ENCODE peak calls at places on chromosomes 7 and 10, in seven cellular contexts. M is GM12878, F is H1, G is K562, E is GM12891, U is GM12892, C is HepG2. Y is an unnamed sample.

GRCh38 chr7:120033114-120033513 is 239.9 kb upstream of the KCND2 start:
- DNase-seq in M (no peak), F (no peak), G (no peak), E (no peak), U (no peak), C (no peak), Y (no peak)

GRCh38 chr7:42677751-42678231 is 234.1 kb downstream of the C7orf25 start:
- DNase-seq in M (no peak), F (no peak), G (no peak), E (no peak), U (no peak), C (no peak), Y (no peak)

GRCh38 chr7:47453093-47454056 is 128.5 kb downstream of the TNS3 start:
- DNase-seq in M (no peak), F (no peak), G (no peak), E (no peak), U (no peak), C (no peak), Y (no peak)

GRCh38 chr10:33337335-33337854 is 2.9 kb upstream of the NRP1 start:
- DNase-seq in M (no peak), F (no peak), G (no peak), E (no peak), U (no peak), C (no peak), Y (no peak)

GRCh38 chr10:11528286-11528685 is 83.2 kb downstream of the USP6NL start:
- DNase-seq in M (no peak), F (no peak), G (no peak), E (no peak), U (no peak), C (no peak), Y (no peak)

GRCh38 chr7:83579740-83580139 is 69.2 kb downstream of the SEMA3E start:
- DNase-seq in M (no peak), F (no peak), G (no peak), E (no peak), U (no peak), C (no peak), Y (no peak)

GRCh38 chr10:59970396-59971368 is 64.3 kb upstream of the CCDC6 start:
- DNase-seq in M (no peak), F (no peak), G (no peak), E (peak; percentile 10), U (no peak), C (no peak), Y (no peak)

GRCh38 chr7:30863694-30864011 is 48.0 kb upstream of the AQP1 start:
- DNase-seq in M (no peak), F (no peak), G (no peak), E (no peak), U (no peak), C (no peak), Y (no peak)

GRCh38 chr10:17943033-17943745 is 8.5 kb upstream of the SLC39A12 start:
- DNase-seq in M (no peak), F (no peak), G (no peak), E (no peak), U (no peak), C (no peak), Y (no peak)

GRCh38 chr7:98224701-98225181 is 13.5 kb downstream of the BHLHA15 start:
- DNase-seq in M (no peak), F (no peak), G (no peak), E (no peak), U (no peak), C (no peak), Y (no peak)

GRCh38 chr7:5636446-5636835 is 145.0 kb downstream of the RNF216 start:
- DNase-seq in M (no peak), F (no peak), G (no peak), E (no peak), U (no peak), C (peak; percentile 32), Y (no peak)

GRCh38 chr7:127935847-127936376 is 95.3 kb downstream of the LRRC4 start:
- DNase-seq in M (no peak), F (no peak), G (no peak), E (no peak), U (no peak), C (no peak), Y (no peak)

GRCh38 chr7:13827716-13828115 is 161.8 kb downstream of the ETV1 start:
- DNase-seq in M (no peak), F (no peak), G (no peak), E (no peak), U (no peak), C (no peak), Y (no peak)

GRCh38 chr10:60380781-60381180 is 8.9 kb downstream of the ANK3 start:
- DNase-seq in M (no peak), F (no peak), G (no peak), E (no peak), U (no peak), C (no peak), Y (no peak)

GRCh38 chr7:82335927-82336326 is 107.7 kb downstream of the CACNA2D1 start:
- DNase-seq in M (no peak), F (no peak), G (no peak), E (no peak), U (no peak), C (no peak), Y (peak; percentile 77)
- TF ChIP-seq TAF1 in M (no peak), F (no peak), G (no peak), E (no peak), U (no peak), C (no peak), Y (no peak)

GRCh38 chr10:88783734-88784133 is 18.8 kb upstream of the LIPM start:
- DNase-seq in M (no peak), F (no peak), G (no peak), E (no peak), U (no peak), C (no peak), Y (no peak)
- TF ChIP-seq TAF1 in M (no peak), F (no peak), G (no peak), E (no peak), U (no peak), C (no peak), Y (no peak)

DNA sequence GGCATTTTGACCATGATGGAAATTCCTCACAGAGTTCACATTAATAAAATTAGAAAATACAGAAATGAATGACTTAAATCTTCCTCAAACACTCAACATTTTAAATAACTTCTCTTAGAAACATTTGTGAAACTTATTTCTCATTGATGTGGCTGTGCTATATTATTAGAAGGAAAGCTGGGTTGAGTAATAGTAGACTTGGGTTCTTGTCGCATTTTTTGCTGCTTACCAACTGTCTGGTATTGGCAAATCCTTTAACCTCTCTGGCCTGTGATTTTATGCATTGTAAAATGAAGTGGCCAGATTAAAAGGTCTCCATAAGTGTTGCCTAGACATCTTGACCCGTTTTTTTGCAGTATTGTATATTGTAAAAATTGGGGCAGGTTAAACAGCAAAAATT is 66.5 kb downstream of the VPS50 start:
- DNase-seq in M (no peak), F (no peak), G (no peak), E (no peak), U (no peak), C (no peak), Y (no peak)
- TF ChIP-seq TAF1 in M (no peak), F (no peak), G (no peak), E (no peak), U (no peak), C (no peak), Y (no peak)

GRCh38 chr10:28794986-28795385 is 117.7 kb downstream of the BAMBI start:
- DNase-seq in M (no peak), F (no peak), G (no peak), E (no peak), U (no peak), C (no peak), Y (no peak)

GRCh38 chr10:28797904-28798371 is 120.6 kb downstream of the BAMBI start:
- DNase-seq in M (no peak), F (no peak), G (no peak), E (no peak), U (no peak), C (no peak), Y (no peak)

GRCh38 chr10:28798964-28799363 is 121.6 kb downstream of the BAMBI start:
- DNase-seq in M (no peak), F (no peak), G (no peak), E (no peak), U (no peak), C (no peak), Y (no peak)

GRCh38 chr10:28798428-28798955 is 121.2 kb downstream of the BAMBI start:
- DNase-seq in M (no peak), F (no peak), G (no peak), E (no peak), U (no peak), C (no peak), Y (no peak)

DNA sequence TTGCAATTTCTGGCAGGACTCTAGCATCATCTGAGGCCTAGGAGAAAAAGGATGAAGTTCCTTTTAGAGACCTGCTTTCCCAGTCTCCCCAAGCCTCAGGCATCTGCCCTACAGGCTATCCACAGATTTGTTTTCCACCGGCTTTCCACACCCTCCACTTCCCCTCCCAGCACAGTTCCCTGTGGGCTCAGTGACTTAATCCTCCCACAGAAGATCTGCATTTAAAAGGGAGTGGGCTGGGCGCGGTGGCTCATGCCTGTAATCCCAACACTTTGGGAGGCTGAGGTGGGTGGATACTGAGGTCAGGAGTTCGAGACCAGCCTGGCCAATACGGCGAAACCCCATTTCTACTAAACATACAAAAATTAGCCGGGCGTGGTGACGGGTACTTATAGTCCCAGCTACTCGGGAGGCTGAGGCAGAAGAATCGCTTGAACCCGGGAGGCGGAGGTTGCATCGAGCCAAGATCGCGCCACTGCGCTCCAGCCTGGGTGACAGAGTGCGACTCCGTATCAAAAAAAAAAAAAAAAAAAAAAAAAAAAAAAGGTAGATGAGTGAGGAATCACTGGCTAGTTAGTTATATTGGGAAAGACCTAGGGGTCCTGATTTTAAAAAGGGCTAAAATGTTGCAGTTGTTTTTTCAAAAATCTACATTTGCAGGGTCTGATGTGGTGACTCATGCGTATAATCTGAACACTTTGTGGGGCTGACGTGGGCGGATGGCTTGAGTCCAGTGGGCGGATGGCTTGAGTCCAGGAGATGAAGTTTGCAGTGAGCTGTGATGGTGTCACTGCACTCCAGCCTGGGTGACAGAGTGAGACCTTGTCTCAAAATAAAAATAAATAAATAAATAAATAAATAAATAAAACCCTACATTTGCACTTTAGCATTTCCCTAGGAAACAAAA is 119.5 kb downstream of the BAMBI start:
- DNase-seq in M (no peak), F (no peak), G (peak; percentile 49), E (no peak), U (no peak), C (no peak), Y (no peak)
- TF ChIP-seq TAF1 in M (no peak), F (no peak), G (no peak), E (no peak), U (no peak), C (no peak), Y (no peak)

GRCh38 chr10:88541116-88541626 is 41.9 kb downstream of the RNLS start:
- DNase-seq in M (no peak), F (no peak), G (no peak), E (no peak), U (no peak), C (no peak), Y (no peak)

GRCh38 chr10:88537337-88537736 is 45.8 kb downstream of the RNLS start:
- DNase-seq in M (no peak), F (no peak), G (no peak), E (no peak), U (no peak), C (no peak), Y (no peak)

GRCh38 chr10:88536437-88536836 is 46.7 kb downstream of the RNLS start:
- DNase-seq in M (no peak), F (no peak), G (no peak), E (no peak), U (no peak), C (no peak), Y (no peak)

GRCh38 chr10:88540355-88540754 is 42.8 kb downstream of the RNLS start:
- DNase-seq in M (no peak), F (no peak), G (no peak), E (no peak), U (no peak), C (no peak), Y (no peak)

GRCh38 chr10:88538038-88538437 is 45.1 kb downstream of the RNLS start:
- DNase-seq in M (no peak), F (no peak), G (no peak), E (no peak), U (no peak), C (no peak), Y (no peak)
- TF ChIP-seq TAF1 in M (no peak), F (no peak), G (no peak), E (no peak), U (no peak), C (no peak), Y (no peak)